ENCODE peak calls at places on chromosome 10, in seven cellular contexts. P is heart right ventricle, Z is coronary artery, M is sigmoid colon, X is heart left ventricle, F is cardiac muscle cell, E is upper lobe of left lung. T is an unnamed sample.

GRCh38 chr10:63866747-63867140 is 345.5 kb downstream of the REEP3 start:
- DNase-seq in P (no peak), Z (no peak), M (no peak), X (no peak), F (peak), E (no peak), T (peak)

GRCh38 chr10:12050528-12050927 is 7.9 kb upstream of the UPF2 start:
- DNase-seq in P (no peak), Z (no peak), M (no peak), X (no peak), F (no peak), E (no peak), T (no peak)

GRCh38 chr10:80421369-80422220 is 13.2 kb downstream of the PRXL2A start:
- DNase-seq in P (no peak), Z (no peak), M (no peak), X (no peak), F (no peak), E (no peak), T (no peak)

GRCh38 chr10:106327747-106328146 is 836.8 kb downstream of the SORCS1 start:
- DNase-seq in P (no peak), Z (no peak), M (no peak), X (no peak), F (no peak), E (no peak), T (no peak)

GRCh38 chr10:63502832-63503231 is 18.4 kb upstream of the REEP3 start:
- DNase-seq in P (no peak), Z (no peak), M (no peak), X (no peak), F (no peak), E (no peak), T (no peak)

GRCh38 chr10:31133628-31134302 is 102.1 kb upstream of the ZNF438 start:
- DNase-seq in P (peak), Z (peak), M (peak), X (peak), F (peak), E (peak), T (no peak)

GRCh38 chr10:35453855-35454532 is 117.7 kb downstream of the CCNY start:
- DNase-seq in P (no peak), Z (no peak), M (no peak), X (no peak), F (peak), E (no peak), T (no peak)

GRCh38 chr10:20128796-20129195 is 312.6 kb downstream of the PLXDC2 start:
- DNase-seq in P (no peak), Z (no peak), M (no peak), X (no peak), F (no peak), E (no peak), T (no peak)

GRCh38 chr10:101879456-101880189 is 36.0 kb upstream of the KCNIP2 start:
- DNase-seq in P (no peak), Z (no peak), M (no peak), X (no peak), F (peak), E (no peak), T (peak)

GRCh38 chr10:92688927-92689662 is 660 bp upstream of the HHEX start:
- DNase-seq in P (peak), Z (peak), M (peak), X (no peak), F (peak), E (peak), T (no peak)

GRCh38 chr10:70492786-70493659 is 14.5 kb downstream of the PALD1 start:
- DNase-seq in P (no peak), Z (no peak), M (no peak), X (no peak), F (no peak), E (no peak), T (no peak)

GRCh38 chr10:3452683-3453388 is 280.3 kb upstream of the PITRM1 start:
- DNase-seq in P (no peak), Z (no peak), M (no peak), X (no peak), F (peak), E (no peak), T (peak)

GRCh38 chr10:79050896-79051555 is 17.7 kb upstream of the ZMIZ1 start:
- DNase-seq in P (no peak), Z (peak), M (peak), X (no peak), F (peak), E (no peak), T (no peak)

GRCh38 chr10:22435650-22436049 is 90.4 kb downstream of the SPAG6 start:
- DNase-seq in P (no peak), Z (no peak), M (no peak), X (no peak), F (no peak), E (peak), T (no peak)

GRCh38 chr10:75276029-75276872 is 40.5 kb upstream of the COMTD1 start:
- DNase-seq in P (no peak), Z (no peak), M (peak), X (no peak), F (peak), E (peak), T (no peak)

GRCh38 chr10:58969578-58969977 is 206.9 kb upstream of the PHYHIPL start:
- DNase-seq in P (no peak), Z (no peak), M (no peak), X (no peak), F (peak), E (no peak), T (peak)

GRCh38 chr10:3045471-3046209 is 21.7 kb upstream of the PFKP start:
- DNase-seq in P (peak), Z (no peak), M (peak), X (peak), F (peak), E (peak), T (peak)

GRCh38 chr10:8520382-8520781 is 465.9 kb downstream of the GATA3 start:
- DNase-seq in P (no peak), Z (no peak), M (no peak), X (no peak), F (no peak), E (no peak), T (no peak)
- TF ChIP-seq CTCF in P (no peak), Z (no peak), M (no peak), X (no peak), F (no peak), E (no peak), T (no peak)

GRCh38 chr10:14349081-14349480 is 18.4 kb upstream of the FRMD4A start:
- DNase-seq in P (no peak), Z (no peak), M (no peak), X (no peak), F (no peak), E (no peak), T (no peak)
- TF ChIP-seq CTCF in P (no peak), Z (no peak), M (no peak), X (no peak), F (no peak), E (no peak), T (no peak)

DNA sequence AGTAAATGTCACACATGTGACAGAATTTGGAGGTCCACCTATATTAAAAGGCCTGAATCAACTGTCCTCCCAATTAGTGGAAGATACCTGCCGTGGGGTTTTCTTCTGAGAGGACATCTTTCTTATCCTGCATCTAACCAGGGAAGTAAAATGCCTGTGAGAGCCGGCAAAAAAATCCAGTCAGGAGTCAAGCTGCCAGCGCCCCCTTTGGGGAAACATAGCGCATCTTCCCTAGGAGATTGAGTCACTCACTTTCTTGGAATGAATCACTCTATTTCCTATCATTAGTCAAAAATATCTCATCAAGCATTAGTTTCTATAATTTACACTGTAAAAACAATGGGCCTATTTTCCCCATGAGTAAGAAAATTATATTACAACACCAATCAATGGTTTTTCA is 66.4 kb upstream of the ANK3 start:
- DNase-seq in P (no peak), Z (no peak), M (no peak), X (no peak), F (no peak), E (no peak), T (peak)
- TF ChIP-seq CTCF in P (no peak), Z (no peak), M (no peak), X (no peak), F (peak), E (no peak), T (peak)

GRCh38 chr10:77586719-77587423 is 50.7 kb downstream of the KCNMA1 start:
- DNase-seq in P (no peak), Z (no peak), M (peak), X (no peak), F (peak), E (no peak), T (peak)
- TF ChIP-seq CTCF in P (no peak), Z (no peak), M (no peak), X (no peak), F (no peak), E (no peak), T (peak)

DNA sequence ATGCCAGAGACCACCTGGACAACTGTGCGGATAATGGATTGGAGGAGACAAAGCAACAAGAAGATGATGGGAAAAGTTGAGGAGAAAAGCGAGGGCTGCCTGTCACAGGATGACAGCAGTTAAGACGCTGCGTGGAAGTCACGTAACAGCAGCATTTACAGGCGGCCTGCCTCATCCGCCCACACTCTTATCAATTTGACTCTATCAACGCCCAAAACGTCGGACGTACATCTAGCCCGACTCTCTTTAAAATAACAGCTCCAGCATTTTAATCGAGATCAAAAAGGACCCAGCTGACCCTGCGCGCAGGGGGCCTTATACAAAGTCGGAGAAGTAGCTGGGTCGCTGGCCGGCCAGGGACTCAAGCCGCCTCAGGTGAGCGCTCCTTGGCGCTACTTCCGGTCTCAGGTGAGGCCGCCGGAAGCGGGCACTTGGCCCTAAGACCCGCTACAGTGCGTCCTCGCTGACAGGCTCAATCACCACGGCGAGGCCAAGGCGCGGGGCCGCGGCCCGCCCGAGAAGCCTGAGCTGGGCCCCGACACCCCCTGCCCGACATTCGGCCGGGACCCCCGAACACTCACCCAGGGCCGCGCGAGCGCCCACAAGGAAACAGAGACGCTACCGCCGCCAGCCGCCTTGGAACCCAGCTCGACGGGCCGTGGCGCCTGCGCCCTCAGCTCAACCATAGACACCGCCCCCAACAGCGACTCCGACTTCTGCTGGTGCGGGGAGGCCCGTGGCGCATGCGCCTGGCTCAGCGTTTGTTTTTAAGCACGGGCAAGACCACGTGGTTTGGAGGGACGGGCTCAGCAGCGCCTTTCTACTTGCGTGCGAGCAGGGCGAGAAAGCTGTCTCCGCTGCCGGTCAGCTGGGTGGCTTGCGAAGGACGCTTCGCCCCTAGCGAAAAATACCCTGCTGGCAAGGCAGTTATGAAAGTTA is at the start of gene ERCC6:
- DNase-seq in P (peak), Z (peak), M (peak), X (peak), F (peak), E (peak), T (peak)
- TF ChIP-seq CTCF in P (no peak), Z (no peak), M (no peak), X (peak), F (peak), E (no peak), T (no peak)

GRCh38 chr10:71736570-71737355 is 17.2 kb upstream of the C10orf105 start:
- DNase-seq in P (no peak), Z (no peak), M (no peak), X (no peak), F (no peak), E (no peak), T (no peak)
- TF ChIP-seq CTCF in P (no peak), Z (no peak), M (no peak), X (no peak), F (no peak), E (no peak), T (no peak)

T was measured in HFFc6.